ENCODE peak calls at places on chromosome 3, in five cellular contexts. Y, E, V, P and Z are unnamed samples. For H3K9me3, the result is how much of the 10 kb centered on the place peaks cover.

GRCh38 chr3:136937886-136938285 is 19.9 kb upstream of the IL20RB start:
- DNase-seq in E (no peak), P (no peak), V (no peak), Y (no peak), Z (no peak)

GRCh38 chr3:107106316-107106715 is 270.9 kb upstream of the CCDC54 start:
- DNase-seq in E (peak), P (no peak), Y (no peak), V (no peak), Z (no peak)

GRCh38 chr3:135499426-135499825 is 466.1 kb upstream of the PPP2R3A start:
- DNase-seq in P (no peak), V (no peak), Y (no peak), E (no peak), Z (no peak)

GRCh38 chr3:186567072-186567921 is at the start of gene TBCCD1:
- DNase-seq in Y (peak), P (peak), V (peak), E (peak), Z (peak)

GRCh38 chr3:156339491-156339890 is 215.4 kb downstream of the SSR3 start:
- DNase-seq in V (no peak), E (no peak), P (no peak), Y (no peak), Z (no peak)

GRCh38 chr3:129933471-129933870 is 40.0 kb upstream of the TMCC1 start:
- DNase-seq in V (no peak), E (no peak), P (peak), Y (no peak), Z (no peak)

GRCh38 chr3:79015854-79016253 is 751.9 kb downstream of the ROBO1 start:
- DNase-seq in Y (no peak), P (no peak), V (no peak), E (no peak), Z (no peak)

GRCh38 chr3:135758961-135759360 is 206.6 kb upstream of the PPP2R3A start:
- DNase-seq in P (no peak), Y (no peak), V (no peak), E (no peak), Z (no peak)

GRCh38 chr3:55526332-55527030 is 39.4 kb upstream of the WNT5A start:
- DNase-seq in E (no peak), Y (no peak), P (no peak), V (peak), Z (no peak)

GRCh38 chr3:176741648-176742047 is 455.6 kb downstream of the TBL1XR1 start:
- DNase-seq in P (no peak), Y (no peak), E (peak), V (no peak), Z (no peak)

GRCh38 chr3:38036286-38036685 is 2.7 kb upstream of the DLEC1 start:
- DNase-seq in Y (no peak), P (no peak), E (no peak), V (no peak), Z (no peak)

GRCh38 chr3:16936233-16936632 is 51.5 kb downstream of the PLCL2 start:
- DNase-seq in Y (no peak), V (peak), P (no peak), E (no peak), Z (no peak)

GRCh38 chr3:112377418-112378071 is 44.6 kb downstream of the CD200 start:
- DNase-seq in E (peak), P (no peak), Y (no peak), V (no peak), Z (no peak)

GRCh38 chr3:4994823-4995499 is 15.7 kb downstream of the BHLHE40 start:
- DNase-seq in E (peak), V (no peak), Y (peak), P (peak), Z (peak)

GRCh38 chr3:172647823-172648222 is 63.0 kb downstream of the NCEH1 start:
- DNase-seq in E (no peak), V (peak), Y (no peak), P (no peak), Z (no peak)

GRCh38 chr3:128278761-128279593 is 125.7 kb downstream of the EEFSEC start:
- DNase-seq in P (peak), Y (peak), V (peak), E (peak), Z (peak)

GRCh38 chr3:157354722-157355121 is 81.9 kb upstream of the PTX3 start:
- DNase-seq in Y (no peak), E (peak), P (no peak), V (no peak), Z (no peak)

GRCh38 chr3:70531063-70531657 is 218.7 kb upstream of the MDFIC2 start:
- DNase-seq in Y (no peak), P (no peak), E (peak), V (no peak), Z (no peak)

GRCh38 chr3:104988491-104988890 is 378.2 kb upstream of the ALCAM start:
- DNase-seq in E (no peak), Y (no peak), V (no peak), P (no peak), Z (no peak)

GRCh38 chr3:45143673-45144670 is 2.2 kb downstream of the CDCP1 start:
- DNase-seq in Y (no peak), V (no peak), E (no peak), P (no peak), Z (no peak)

GRCh38 chr3:124292329-124292728 is 300.4 kb upstream of the ROPN1 start:
- DNase-seq in P (no peak), E (no peak), V (peak), Y (no peak), Z (no peak)

GRCh38 chr3:183254816-183255730 is 2.0 kb downstream of the B3GNT5 start:
- DNase-seq in V (no peak), Y (no peak), E (peak), P (peak), Z (no peak)

GRCh38 chr3:3302964-3303363 is 123.5 kb upstream of the CRBN start:
- DNase-seq in E (no peak), Y (no peak), V (no peak), P (no peak), Z (no peak)

GRCh38 chr3:149536429-149536828 is 61.9 kb downstream of the TM4SF4 start:
- DNase-seq in Y (peak), V (peak), E (no peak), P (peak), Z (no peak)

GRCh38 chr3:113560845-113561623 is 28.7 kb downstream of the SIDT1 start:
- DNase-seq in Y (no peak), E (no peak), V (no peak), P (no peak), Z (no peak)

GRCh38 chr3:36991923-36992805 is 767 bp downstream of the EPM2AIP1 start:
- DNase-seq in P (peak), V (peak), E (peak), Y (no peak), Z (peak)

GRCh38 chr3:172104471-172105072 is 65.2 kb downstream of the FNDC3B start:
- DNase-seq in E (no peak), P (no peak), Y (peak), V (peak), Z (no peak)

GRCh38 chr3:43960448-43960840 is 269.7 kb downstream of the ABHD5 start:
- DNase-seq in P (no peak), V (no peak), Y (no peak), E (no peak), Z (no peak)

GRCh38 chr3:21954709-21955108 is 203.7 kb upstream of the ZNF385D start:
- DNase-seq in Y (no peak), V (no peak), E (peak), P (no peak), Z (no peak)

GRCh38 chr3:111976254-111976653 is 2.6 kb upstream of the ABHD10 start:
- DNase-seq in P (no peak), E (no peak), V (no peak), Y (no peak), Z (no peak)

DNA sequence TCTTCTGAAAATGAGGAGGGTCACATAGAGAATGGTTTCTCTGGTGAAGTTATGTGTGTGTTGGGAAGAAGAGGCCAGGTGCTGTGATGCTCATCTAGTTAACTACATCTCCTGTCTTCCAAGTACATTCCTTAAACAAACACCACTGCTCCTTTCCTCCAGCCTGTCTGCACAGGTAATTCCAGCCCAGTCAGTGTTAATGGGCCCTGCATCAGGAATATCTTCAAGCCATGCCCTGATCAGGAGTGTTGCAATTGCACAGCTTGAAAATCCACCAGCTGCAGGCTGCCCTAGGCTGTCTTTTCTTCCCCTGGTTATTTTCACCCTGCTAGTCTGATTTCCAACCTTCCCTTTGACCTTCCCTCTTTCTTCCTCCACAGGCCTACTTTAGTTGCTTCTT is 41.9 kb upstream of the LMOD3 start:
- DNase-seq in Y (no peak), E (no peak), V (no peak), P (no peak), Z (no peak)
- H3K9me3 ChIP-seq in Y (under half), E (under half), V (under half), P (under half), Z (under half)

DNA sequence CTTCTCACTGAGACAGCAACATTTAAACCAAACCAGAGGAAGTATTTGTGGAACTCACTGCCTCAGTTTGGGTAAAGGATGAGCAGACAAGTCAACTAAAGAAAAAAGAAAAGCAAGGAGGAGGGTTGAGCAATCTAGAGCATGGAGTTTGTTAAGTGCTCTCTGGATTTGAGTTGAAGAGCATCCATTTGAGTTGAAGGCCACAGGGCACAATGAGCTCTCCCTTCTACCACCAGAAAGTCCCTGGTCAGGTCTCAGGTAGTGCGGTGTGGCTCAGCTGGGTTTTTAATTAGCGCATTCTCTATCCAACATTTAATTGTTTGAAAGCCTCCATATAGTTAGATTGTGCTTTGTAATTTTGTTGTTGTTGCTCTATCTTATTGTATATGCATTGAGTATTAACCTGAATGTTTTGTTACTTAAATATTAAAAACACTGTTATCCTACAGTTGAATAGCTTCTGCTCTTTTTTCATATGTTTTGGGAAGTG is 23.3 kb downstream of the CLDN18 start:
- DNase-seq in V (no peak), Y (no peak), E (no peak), P (no peak), Z (no peak)
- TF ChIP-seq POLR2A in V (no peak), Y (no peak), E (no peak), P (no peak), Z (no peak)

GRCh38 chr3:126743781-126744180 is 39.7 kb downstream of the CHCHD6 start:
- DNase-seq in P (no peak), Y (no peak), E (no peak), V (no peak), Z (no peak)
- H3K4me3 ChIP-seq in P (no peak), Y (no peak), E (no peak), V (no peak), Z (no peak)

DNA sequence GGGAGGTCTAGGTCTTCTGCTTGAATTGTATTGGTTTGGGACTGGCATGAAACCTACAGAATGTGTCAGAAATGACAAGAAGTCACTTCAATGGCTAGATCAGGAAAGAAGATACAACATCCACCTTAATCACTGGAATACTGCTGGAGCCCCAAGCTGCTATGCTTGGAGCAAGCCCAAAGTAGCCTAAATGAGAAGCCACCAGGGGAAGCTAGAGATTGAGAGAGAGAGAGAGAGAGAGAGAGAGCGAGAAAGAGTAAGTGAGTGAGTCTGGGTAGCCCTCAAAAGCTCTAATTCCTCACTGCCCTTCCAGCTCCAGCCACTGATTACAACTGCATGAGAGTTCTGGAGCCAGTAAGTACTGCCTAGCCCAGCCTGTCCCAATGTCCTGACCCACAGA is 529.2 kb upstream of the GOLIM4 start:
- DNase-seq in P (no peak), V (no peak), Y (no peak), E (no peak), Z (no peak)
- H3K9me3 ChIP-seq in P (under half), V (under half), Y (under half), E (under half), Z (under half)

GRCh38 chr3:14127106-14127505 is 2.3 kb downstream of the TMEM43 start:
- DNase-seq in P (no peak), E (no peak), Y (no peak), V (no peak), Z (peak)

GRCh38 chr3:14124615-14125192 is at the start of the genes CHCHD4 and TMEM43:
- DNase-seq in Y (peak), V (peak), P (peak), E (peak), Z (peak)

GRCh38 chr3:14126017-14126902 is 1.4 kb downstream of the TMEM43 start:
- DNase-seq in Y (no peak), P (no peak), V (no peak), E (no peak), Z (no peak)

GRCh38 chr3:14124223-14124614 is 451 bp downstream of the CHCHD4 start:
- DNase-seq in V (peak), P (peak), E (no peak), Y (peak), Z (peak)

DNA sequence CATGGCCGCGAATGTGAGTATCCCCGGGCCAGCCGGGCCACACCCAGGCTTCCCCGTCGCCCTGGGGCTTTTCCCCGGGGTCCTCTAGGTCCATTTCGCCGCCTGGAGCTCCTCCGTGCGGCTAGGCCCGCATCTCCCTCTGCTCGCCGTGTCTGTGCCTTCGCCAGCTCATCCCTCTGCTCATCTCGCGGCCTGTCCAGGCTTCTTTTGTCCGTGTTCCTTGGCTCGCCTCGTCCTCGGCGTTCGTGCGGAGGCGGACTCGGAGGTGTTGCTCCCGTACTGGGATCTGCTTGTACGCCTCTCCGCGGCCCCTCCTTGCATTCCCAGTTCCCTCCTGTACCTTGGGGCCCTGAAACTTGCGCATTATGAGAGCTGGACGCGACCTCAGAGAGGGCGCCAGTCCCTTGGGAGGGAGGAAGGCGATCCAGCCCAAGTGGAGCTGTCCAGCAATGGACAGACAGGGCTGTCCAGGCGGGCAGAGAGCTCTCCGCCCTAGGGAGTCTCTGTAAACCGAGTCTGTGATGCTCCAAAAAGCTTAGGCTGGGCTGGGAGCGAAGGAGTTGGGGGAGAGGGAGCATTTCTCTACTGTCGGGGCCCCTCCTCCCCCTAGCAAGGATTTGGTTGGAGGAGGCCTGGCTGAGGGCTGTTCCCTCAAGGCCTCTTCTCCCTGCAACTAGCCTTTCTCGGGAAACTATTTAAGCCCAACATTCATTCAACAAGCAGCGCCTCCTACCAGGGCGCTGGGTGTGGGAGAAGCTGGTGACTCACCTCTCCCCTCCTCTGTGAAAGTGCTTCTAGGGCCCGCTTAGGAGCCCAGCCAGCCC is 553 bp downstream of the TMEM43 start:
- DNase-seq in E (peak), Y (peak), V (peak), P (peak), Z (peak)
- TF ChIP-seq POLR2A in E (peak), Y (peak), V (no peak), P (no peak), Z (no peak)

GRCh38 chr3:27729748-27730611 is 7.9 kb upstream of the EOMES start:
- DNase-seq in Y (no peak), V (no peak), P (peak), E (no peak), Z (no peak)
- H3K4me3 ChIP-seq in Y (no peak), V (no peak), P (no peak), E (no peak), Z (peak)

GRCh38 chr3:48418140-48418539 is 11.7 kb downstream of the PLXNB1 start:
- DNase-seq in Y (no peak), V (no peak), E (no peak), P (no peak), Z (no peak)
- H3K9me3 ChIP-seq in Y (under half), V (under half), E (under half), P (under half), Z (under half)

DNA sequence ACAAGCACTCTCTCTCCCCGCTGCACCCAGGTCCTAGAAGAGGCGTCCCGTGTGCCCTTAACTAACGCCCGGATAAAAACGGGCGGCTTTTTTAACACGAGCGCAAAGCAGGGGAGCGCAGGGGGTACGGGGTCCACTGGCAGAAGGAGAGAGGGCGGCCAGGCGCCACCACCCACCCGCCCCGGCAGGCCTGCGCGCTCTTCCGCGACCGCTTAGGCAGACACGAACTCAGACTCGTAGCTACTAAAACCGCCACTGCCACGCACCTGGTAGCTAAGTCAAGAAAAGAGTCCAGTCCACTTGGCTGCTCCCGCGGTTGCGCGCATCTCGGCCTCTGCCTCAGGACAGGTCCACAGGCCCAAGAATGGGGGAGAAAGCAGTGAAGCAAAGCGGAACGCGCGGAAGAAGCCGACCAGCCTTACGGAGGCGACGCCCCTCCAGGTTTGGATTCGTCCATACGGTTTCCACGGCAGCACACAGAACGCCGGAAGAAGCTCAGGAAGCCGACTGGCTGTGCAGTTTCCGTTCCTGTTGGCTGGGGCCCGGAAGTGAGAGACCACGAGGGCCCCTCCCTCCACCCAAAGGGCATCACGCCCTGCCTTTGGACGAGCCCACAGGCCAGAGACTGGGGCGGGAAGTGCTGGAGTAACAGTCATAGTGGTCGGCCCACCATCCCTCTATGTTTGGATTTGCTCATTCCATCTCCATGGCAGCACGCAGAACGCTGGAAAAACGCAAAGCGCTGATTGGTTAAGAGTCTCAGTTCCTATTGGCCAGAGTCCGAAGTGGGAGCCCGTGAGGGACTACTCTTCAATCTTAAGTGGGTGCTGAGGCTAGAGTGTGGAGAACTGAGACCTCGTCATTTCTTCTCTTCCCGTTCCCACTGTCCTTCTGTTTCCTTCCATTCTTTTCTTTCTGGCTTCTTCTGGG is at the start of gene ULK4:
- DNase-seq in P (peak), V (peak), E (peak), Y (peak), Z (no peak)
- TF ChIP-seq POLR2A in P (no peak), V (peak), E (peak), Y (peak), Z (no peak)